ENCODE peak calls at places on chromosomes 6 and 20, in six cellular contexts. N is CD8-positive, alpha-beta T cell; K is bronchial epithelial cell; U is uterus; L is epithelial cell of esophagus; W is HepG2. F is an unnamed sample.

GRCh38 chr6:2999621-3000455 is at the start of gene NQO2:
- DNase-seq in N (peak), K (no peak), U (peak), L (peak), W (peak), F (peak)

GRCh38 chr6:56642366-56643261 is at the start of gene DST:
- DNase-seq in N (no peak), K (peak), U (peak), L (peak), W (peak), F (peak)

GRCh38 chr6:391559-392440 is at the start of gene IRF4:
- DNase-seq in N (peak), K (no peak), U (no peak), L (peak), W (no peak), F (no peak)

GRCh38 chr20:24769878-24770627 is 179.0 kb upstream of the CST7 start:
- DNase-seq in N (no peak), K (no peak), U (no peak), L (no peak), W (no peak), F (no peak)

GRCh38 chr6:148203970-148204369 is 138.7 kb upstream of the SASH1 start:
- DNase-seq in N (peak), K (no peak), U (no peak), L (no peak), W (no peak), F (peak)

GRCh38 chr6:73695619-73696421 is at the start of gene CD109:
- DNase-seq in N (peak), K (peak), U (peak), L (peak), W (peak), F (peak)

GRCh38 chr20:3046677-3047462 is 1.0 kb downstream of the MRPS26 start:
- DNase-seq in N (no peak), K (peak), U (no peak), L (peak), W (peak), F (peak)

GRCh38 chr6:113774122-113774835 is 82.9 kb upstream of the MARCKS start:
- DNase-seq in N (no peak), K (no peak), U (no peak), L (peak), W (no peak), F (peak)

GRCh38 chr6:149097794-149098193 is 219.7 kb upstream of the TAB2 start:
- DNase-seq in N (no peak), K (no peak), U (no peak), L (no peak), W (no peak), F (no peak)

GRCh38 chr6:125099211-125100017 is 54.2 kb upstream of the TPD52L1 start:
- DNase-seq in N (no peak), K (peak), U (no peak), L (peak), W (no peak), F (peak)

GRCh38 chr6:99422912-99423311 is 2.2 kb downstream of the PNISR start:
- DNase-seq in N (no peak), K (no peak), U (no peak), L (no peak), W (no peak), F (no peak)
- H3K4me3 ChIP-seq in N (no peak), K (no peak), U (no peak), L (no peak), W (no peak), F (no peak)

GRCh38 chr20:5126512-5127203 is at the start of gene CDS2:
- DNase-seq in N (peak), K (peak), U (peak), L (peak), W (peak), F (peak)
- TF ChIP-seq CTCF in N (peak), K (peak), U (peak), L (peak), W (peak), F (peak)

GRCh38 chr6:116764961-116765841 is at the start of gene FAM162B:
- DNase-seq in N (no peak), K (no peak), U (peak), L (peak), W (peak), F (peak)

GRCh38 chr6:116763871-116764270 is 1.6 kb downstream of the FAM162B start:
- DNase-seq in N (no peak), K (no peak), U (no peak), L (no peak), W (no peak), F (peak)

GRCh38 chr6:116766506-116767176 is 1.1 kb upstream of the FAM162B start:
- DNase-seq in N (no peak), K (no peak), U (no peak), L (no peak), W (no peak), F (no peak)

GRCh38 chr6:116763048-116763447 is 2.5 kb downstream of the FAM162B start:
- DNase-seq in N (no peak), K (no peak), U (no peak), L (no peak), W (no peak), F (no peak)

DNA sequence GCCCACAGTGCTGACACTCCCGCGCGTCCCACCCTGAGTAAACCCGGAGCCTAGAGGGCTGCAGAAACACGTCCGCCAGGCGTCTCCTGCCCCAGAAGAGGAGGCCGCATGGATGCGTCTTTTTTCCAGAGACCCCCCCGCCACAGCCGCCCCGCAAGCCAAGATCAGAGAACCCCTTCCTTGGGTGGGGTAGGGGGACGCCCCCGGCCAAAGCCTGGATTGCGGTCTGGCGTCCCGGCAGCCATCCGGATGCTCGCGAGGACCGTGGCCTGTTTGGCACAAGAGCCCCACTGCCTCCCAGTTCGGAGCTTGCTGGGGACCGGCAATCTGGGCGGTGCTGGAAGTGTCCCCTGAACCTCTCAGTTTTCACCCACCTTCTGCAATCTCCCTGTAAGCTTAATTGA is 960 bp downstream of the FAM162B start:
- DNase-seq in N (no peak), K (no peak), U (no peak), L (no peak), W (no peak), F (no peak)
- H3K4me3 ChIP-seq in N (no peak), K (peak), U (peak), L (peak), W (peak), F (peak)

DNA sequence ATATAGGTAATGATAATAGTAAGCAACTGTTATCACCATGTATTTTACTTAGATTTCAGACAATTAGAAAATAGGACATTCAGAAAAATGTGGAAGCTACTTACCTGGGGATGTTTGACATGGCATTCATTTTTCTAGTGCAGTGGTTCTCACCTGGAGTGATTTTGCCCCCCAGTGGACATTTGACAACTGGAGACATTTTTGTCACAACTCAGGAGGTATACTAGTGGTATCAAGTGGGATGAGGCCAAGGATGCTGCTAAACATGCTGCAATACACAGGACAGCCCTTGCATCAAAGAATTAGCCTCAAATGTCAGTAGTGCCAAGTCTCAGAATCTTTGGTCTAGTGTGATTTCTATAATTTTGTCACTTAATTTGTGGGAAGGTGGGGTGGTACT is 36.1 kb downstream of the NUS1 start:
- DNase-seq in N (no peak), K (peak), U (no peak), L (peak), W (peak), F (no peak)
- TF ChIP-seq CTCF in N (no peak), K (no peak), U (no peak), L (no peak), W (peak), F (no peak)

GRCh38 chr6:155882527-155883333 is 427.1 kb upstream of the NOX3 start:
- DNase-seq in N (no peak), K (peak), U (no peak), L (no peak), W (no peak), F (no peak)
- H3K4me3 ChIP-seq in N (no peak), K (no peak), U (no peak), L (no peak), W (no peak), F (no peak)